ENCODE peak calls at places on chromosomes 11 and 22, in five cellular contexts. Y, E, V, D and T are unnamed samples.
A peak's percentile ranks its signal among the peaks of the same experiment; 100 is the strongest.

GRCh38 chr11:10725114-10725906 is 25.7 kb upstream of the CTR9 start:
- DNase-seq in D (peak; percentile 87), Y (no peak), E (no peak), V (no peak), T (no peak)

GRCh38 chr22:29269731-29270474 is 1.8 kb downstream of the EWSR1 start:
- DNase-seq in Y (peak; percentile 30), V (no peak), D (peak; percentile 38), E (no peak), T (no peak)

GRCh38 chr11:73653996-73654395 is 7.6 kb downstream of the PLEKHB1 start:
- DNase-seq in Y (no peak), V (no peak), E (no peak), D (no peak), T (no peak)

GRCh38 chr11:119919656-119920055 is 190.7 kb upstream of the NECTIN1 start:
- DNase-seq in V (no peak), D (no peak), E (no peak), Y (no peak), T (peak; percentile 34)

GRCh38 chr11:78168539-78169477 is 19.6 kb downstream of the KCTD21 start:
- DNase-seq in Y (peak; percentile 48), V (peak; percentile 90), D (peak; percentile 85), E (no peak), T (peak; percentile 30)

GRCh38 chr11:109704432-109704831 is 282.4 kb downstream of the C11orf87 start:
- DNase-seq in Y (no peak), V (no peak), D (no peak), E (no peak), T (no peak)

GRCh38 chr11:12794556-12795230 is 120.5 kb downstream of the TEAD1 start:
- DNase-seq in Y (no peak), V (no peak), E (no peak), D (no peak), T (no peak)

GRCh38 chr11:117717485-117718314 is 79.3 kb downstream of the DSCAML1 start:
- DNase-seq in E (no peak), Y (peak; percentile 53), D (no peak), V (no peak), T (peak; percentile 70)

GRCh38 chr11:131511794-131512193 is 141.4 kb downstream of the NTM start:
- DNase-seq in Y (peak; percentile 50), V (no peak), D (peak; percentile 28), E (no peak), T (peak; percentile 45)

GRCh38 chr11:128726464-128727139 is 32.7 kb downstream of the FLI1 start:
- DNase-seq in V (no peak), Y (no peak), E (peak; percentile 23), D (peak; percentile 24), T (no peak)

DNA sequence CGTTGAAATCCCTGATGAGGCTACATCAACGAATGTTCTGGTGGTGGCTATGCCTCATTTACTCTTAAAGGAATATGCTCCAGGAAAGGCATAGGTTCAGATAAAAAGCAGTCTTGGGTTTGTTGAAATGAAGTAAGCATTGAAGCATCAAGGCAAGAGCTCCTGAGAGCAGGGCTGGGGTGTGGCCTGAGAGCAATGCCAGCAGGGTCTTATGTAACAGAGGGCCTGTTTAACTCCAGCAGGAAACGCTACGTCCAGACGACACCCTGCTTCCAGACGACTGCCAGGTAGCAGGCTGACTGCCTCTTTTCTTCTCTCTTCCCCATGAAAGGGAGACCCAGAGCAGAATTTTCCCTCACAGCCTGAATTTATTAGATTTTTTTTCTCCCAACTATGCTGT is 127.1 kb upstream of the SLC5A12 start:
- DNase-seq in E (no peak), Y (no peak), D (no peak), V (peak; percentile 80), T (no peak)
- H3K27ac ChIP-seq in E (no peak overlapping the region), Y (no peak overlapping the region), D (no peak overlapping the region), V (peak overlapping the region; percentile 85), T (no peak overlapping the region)

DNA sequence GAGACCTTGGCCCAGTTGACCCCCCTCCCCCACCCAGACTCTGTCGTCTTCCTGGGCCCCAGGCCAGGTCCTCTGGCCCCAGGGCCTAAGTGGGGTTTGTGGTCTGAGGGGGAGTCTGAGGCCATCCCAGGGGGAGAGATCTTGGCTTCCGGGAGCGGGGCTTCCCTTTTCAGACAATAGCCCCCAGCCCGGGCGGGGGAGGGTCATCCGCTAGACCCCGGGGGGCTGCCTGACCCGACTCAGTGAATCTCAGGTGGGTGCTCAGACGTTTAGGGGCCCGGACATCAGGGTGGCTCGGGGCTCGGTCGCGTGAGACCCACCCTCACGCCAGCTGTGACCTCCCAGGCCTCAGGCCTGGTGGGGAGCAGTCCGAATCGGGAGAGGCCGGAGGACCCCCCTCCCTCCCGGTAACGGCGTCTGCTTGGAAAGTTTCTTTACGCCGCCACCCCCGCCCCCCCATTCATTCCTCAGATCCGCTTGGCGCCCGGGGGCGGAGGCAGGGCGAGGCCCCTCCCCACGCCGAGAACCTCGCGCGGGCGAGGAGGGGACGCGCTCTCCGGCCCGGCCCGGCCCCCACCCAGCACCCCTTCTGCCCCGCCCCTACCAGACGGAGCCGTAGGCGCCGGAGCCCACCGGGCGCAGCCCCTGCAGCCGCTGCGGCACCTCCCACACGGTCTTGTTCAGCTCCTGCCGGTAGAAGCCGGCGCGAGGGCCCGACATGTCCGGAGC is 443 bp downstream of the MAPK11 start:
- DNase-seq in V (no peak), E (no peak), D (peak; percentile 73), Y (no peak), T (peak; percentile 92)
- H3K27ac ChIP-seq in V (no peak overlapping the region), E (no peak overlapping the region), D (no peak overlapping the region), Y (no peak overlapping the region), T (peak overlapping the region; percentile 50)

GRCh38 chr11:126437731-126438130 is 82.2 kb downstream of the ST3GAL4 start:
- DNase-seq in E (no peak), V (no peak), D (no peak), Y (no peak), T (no peak)

GRCh38 chr11:126440792-126441514 is 85.5 kb downstream of the ST3GAL4 start:
- DNase-seq in D (peak; percentile 79), Y (peak; percentile 82), E (peak; percentile 72), V (peak; percentile 90), T (peak; percentile 78)

GRCh38 chr11:126438272-126438671 is 82.8 kb downstream of the ST3GAL4 start:
- DNase-seq in V (no peak), E (no peak), Y (no peak), D (peak; percentile 33), T (no peak)

GRCh38 chr11:126440276-126440675 is 84.8 kb downstream of the ST3GAL4 start:
- DNase-seq in E (no peak), D (no peak), V (no peak), Y (no peak), T (no peak)

DNA sequence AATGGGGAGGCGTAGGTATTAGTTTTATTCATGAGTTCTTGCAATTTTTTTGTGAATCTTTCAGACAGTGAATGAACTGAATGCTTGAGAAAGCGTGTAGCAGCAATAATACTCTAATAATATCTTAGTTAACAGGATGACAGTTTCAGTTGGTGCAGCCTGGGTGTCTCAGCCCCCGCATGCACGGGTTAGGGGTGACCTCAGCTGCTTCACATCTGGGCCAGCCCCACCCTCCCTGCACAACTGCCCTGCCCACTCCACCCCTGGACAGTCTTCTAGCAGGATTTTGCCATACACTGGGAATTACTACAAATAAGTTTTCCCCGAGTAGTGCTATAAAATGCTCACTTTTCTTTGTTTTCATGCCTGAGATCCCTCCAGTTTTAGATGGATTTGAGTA is 83.2 kb downstream of the ST3GAL4 start:
- DNase-seq in D (peak; percentile 57), E (no peak), Y (no peak), V (no peak), T (no peak)
- H3K27ac ChIP-seq in D (no peak overlapping the region), E (no peak overlapping the region), Y (no peak overlapping the region), V (no peak overlapping the region), T (no peak overlapping the region)

DNA sequence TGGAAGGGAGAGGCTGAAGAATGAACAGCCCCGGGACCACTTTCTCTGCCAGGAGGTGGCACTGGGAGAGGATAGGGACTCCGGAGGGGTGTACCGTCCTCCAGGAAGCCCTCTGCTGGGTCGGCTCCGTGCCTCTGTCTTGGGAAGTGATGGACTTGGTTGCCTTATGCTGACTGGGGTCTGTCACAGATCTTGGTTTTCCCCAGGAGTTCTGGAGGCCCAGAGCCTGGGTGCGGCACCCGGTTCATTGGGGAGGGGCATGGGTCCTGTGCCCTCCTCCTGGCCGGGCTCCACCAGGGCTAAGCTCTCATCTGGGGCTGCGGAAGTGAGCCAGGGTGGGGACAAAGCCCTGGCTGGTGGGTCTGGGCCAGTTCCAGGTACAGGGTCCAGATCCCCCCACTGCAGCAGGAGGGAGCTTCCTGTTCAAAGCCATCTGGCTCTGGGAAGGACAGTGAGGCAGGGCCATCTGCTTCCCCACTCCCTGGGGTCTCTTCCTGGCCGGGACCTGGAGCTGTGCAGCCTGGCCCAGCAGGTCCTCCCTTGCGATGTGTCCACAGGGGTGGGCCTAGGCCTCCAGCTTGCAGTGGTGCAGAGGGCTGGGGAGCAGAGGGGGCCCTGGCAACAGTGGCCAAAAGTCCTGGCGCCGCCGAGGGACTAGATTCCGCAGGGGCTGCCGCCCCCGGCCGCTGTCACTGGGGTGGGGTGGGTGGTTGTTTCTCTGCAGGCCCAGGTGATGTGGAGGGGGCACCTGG is 1.1 kb upstream of the AP2A2 start:
- DNase-seq in E (no peak), D (no peak), Y (no peak), V (no peak), T (peak; percentile 85)
- H3K27ac ChIP-seq in E (no peak overlapping the region), D (no peak overlapping the region), Y (no peak overlapping the region), V (peak overlapping the region; percentile 94), T (peak overlapping the region; percentile 96)